ENCODE peak calls at places on chromosomes 3 and 15, in eight cellular contexts. M is cardiac fibroblast; K is M059J; G is NCI-H1105 treated with DMSO at 0.1 percent for 48 hours; D is NCI-H446 treated with DMSO at 0.1 percent for 48 hours; V is T-helper 17 cell; W is left colon; Y is activated CD4-positive, alpha-beta T cell treated with anti-CD3 and anti-CD28 coated beads, Interleukin-2, amount 50 U/mL, for 1 hour. N is an unnamed sample.
A peak's percentile ranks its signal among the peaks of the same experiment; 100 is the strongest.

GRCh38 chr3:46517016-46517770 is 19.4 kb downstream of the RTP3 start:
- DNase-seq in Y (no peak), V (no peak), M (peak; percentile 56), K (peak; percentile 94), G (no peak), D (no peak), W (no peak), N (peak; percentile 81)

GRCh38 chr3:47411696-47412452 is 31.1 kb downstream of the PTPN23 start:
- DNase-seq in Y (no peak), W (no peak), G (no peak), D (no peak), V (no peak), K (no peak), M (no peak), N (no peak)

GRCh38 chr3:114179575-114179974 is 723 bp upstream of the DRD3 start:
- DNase-seq in W (no peak), G (peak; percentile 18), K (peak; percentile 54), M (peak; percentile 50), D (peak; percentile 29), V (no peak), Y (no peak), N (peak; percentile 47)

GRCh38 chr3:58723197-58723596 is 56.6 kb upstream of the FAM3D start:
- DNase-seq in V (no peak), D (no peak), K (no peak), W (no peak), G (no peak), M (peak; percentile 5), Y (no peak), N (no peak)

GRCh38 chr15:61809216-61809615 is 251.0 kb downstream of the VPS13C start:
- DNase-seq in D (no peak), G (no peak), K (no peak), Y (no peak), W (no peak), M (no peak), V (no peak), N (no peak)

GRCh38 chr3:182258538-182259177 is 534.6 kb upstream of the ATP11B start:
- DNase-seq in K (peak; percentile 63), V (no peak), G (peak; percentile 88), D (peak; percentile 69), W (no peak), Y (no peak), M (peak; percentile 51), N (peak; percentile 22)

GRCh38 chr3:72303926-72304325 is 519.0 kb upstream of the PROK2 start:
- DNase-seq in M (peak; percentile 68), V (no peak), K (no peak), G (no peak), Y (no peak), D (no peak), W (no peak), N (no peak)

GRCh38 chr3:72756900-72757299 is 91.3 kb downstream of the SHQ1 start:
- DNase-seq in G (no peak), K (no peak), D (no peak), M (no peak), W (no peak), V (no peak), Y (peak; percentile 16), N (no peak)

GRCh38 chr3:108845709-108846293 is 23.2 kb downstream of the TRAT1 start:
- DNase-seq in M (no peak), G (no peak), V (no peak), Y (no peak), W (no peak), K (no peak), D (no peak), N (no peak)

GRCh38 chr3:94904275-94904674 is 841.4 kb downstream of the NSUN3 start:
- DNase-seq in W (no peak), D (no peak), V (no peak), K (no peak), G (no peak), M (no peak), Y (no peak), N (no peak)

GRCh38 chr15:88487176-88487795 is 19.8 kb downstream of the MRPS11 start:
- DNase-seq in D (no peak), K (peak; percentile 16), V (no peak), Y (no peak), G (no peak), M (no peak), W (no peak), N (peak; percentile 45)

GRCh38 chr3:26280517-26280916 is 342.1 kb upstream of the LRRC3B start:
- DNase-seq in Y (no peak), G (no peak), V (no peak), D (no peak), M (no peak), K (no peak), W (no peak), N (no peak)